ENCODE peak calls at places on chromosome 15, in nine cellular contexts. One of them, this sample, is unnamed.

GRCh38 chr15:39455502-39455991 is 125.3 kb upstream of the THBS1 start:
- DNase-seq in mesendoderm: no peak
- DNase-seq in GM23248: peak
- DNase-seq in Peyer's patch: no peak
- DNase-seq in endodermal cell: no peak
- DNase-seq in neural progenitor cell: no peak
- DNase-seq in tibial nerve: no peak
- DNase-seq in body of pancreas: peak
- DNase-seq in HCT116: no peak
- DNase-seq in this sample: no peak

GRCh38 chr15:94327356-94327936 is 96.1 kb downstream of the MCTP2 start:
- DNase-seq in mesendoderm: peak
- DNase-seq in GM23248: peak
- DNase-seq in Peyer's patch: no peak
- DNase-seq in endodermal cell: no peak
- DNase-seq in neural progenitor cell: peak
- DNase-seq in tibial nerve: no peak
- DNase-seq in body of pancreas: no peak
- DNase-seq in HCT116: peak
- DNase-seq in this sample: no peak

GRCh38 chr15:89472785-89473256 is 23.6 kb downstream of the RHCG start:
- DNase-seq in mesendoderm: peak
- DNase-seq in GM23248: peak
- DNase-seq in Peyer's patch: peak
- DNase-seq in endodermal cell: peak
- DNase-seq in neural progenitor cell: peak
- DNase-seq in tibial nerve: no peak
- DNase-seq in body of pancreas: peak
- DNase-seq in HCT116: peak
- DNase-seq in this sample: peak

GRCh38 chr15:74956648-74957300 is at the start of gene RPP25:
- DNase-seq in mesendoderm: peak
- DNase-seq in GM23248: peak
- DNase-seq in Peyer's patch: peak
- DNase-seq in endodermal cell: peak
- DNase-seq in neural progenitor cell: peak
- DNase-seq in tibial nerve: peak
- DNase-seq in body of pancreas: peak
- DNase-seq in HCT116: peak
- DNase-seq in this sample: no peak

GRCh38 chr15:58495836-58496501 is 64.2 kb downstream of the LIPC start:
- DNase-seq in mesendoderm: peak
- DNase-seq in GM23248: no peak
- DNase-seq in Peyer's patch: no peak
- DNase-seq in endodermal cell: no peak
- DNase-seq in neural progenitor cell: no peak
- DNase-seq in tibial nerve: no peak
- DNase-seq in body of pancreas: no peak
- DNase-seq in HCT116: no peak
- DNase-seq in this sample: no peak

GRCh38 chr15:39786444-39787056 is 3.9 kb upstream of the FSIP1 start:
- DNase-seq in mesendoderm: peak
- DNase-seq in GM23248: peak
- DNase-seq in Peyer's patch: no peak
- DNase-seq in endodermal cell: no peak
- DNase-seq in neural progenitor cell: peak
- DNase-seq in tibial nerve: no peak
- DNase-seq in body of pancreas: no peak
- DNase-seq in HCT116: peak
- DNase-seq in this sample: no peak

GRCh38 chr15:79339588-79340314 is 28.8 kb downstream of the TMED3 start:
- DNase-seq in mesendoderm: peak
- DNase-seq in GM23248: peak
- DNase-seq in Peyer's patch: no peak
- DNase-seq in endodermal cell: peak
- DNase-seq in neural progenitor cell: peak
- DNase-seq in tibial nerve: no peak
- DNase-seq in body of pancreas: no peak
- DNase-seq in HCT116: peak
- DNase-seq in this sample: no peak

GRCh38 chr15:36458406-36458805 is 121.0 kb upstream of the CDIN1 start:
- DNase-seq in mesendoderm: no peak
- DNase-seq in GM23248: no peak
- DNase-seq in Peyer's patch: no peak
- DNase-seq in endodermal cell: no peak
- DNase-seq in neural progenitor cell: no peak
- DNase-seq in tibial nerve: no peak
- DNase-seq in body of pancreas: no peak
- DNase-seq in HCT116: no peak
- DNase-seq in this sample: no peak

GRCh38 chr15:39665629-39666245 is 84.9 kb downstream of the THBS1 start:
- DNase-seq in mesendoderm: no peak
- DNase-seq in GM23248: no peak
- DNase-seq in Peyer's patch: no peak
- DNase-seq in endodermal cell: no peak
- DNase-seq in neural progenitor cell: no peak
- DNase-seq in tibial nerve: no peak
- DNase-seq in body of pancreas: no peak
- DNase-seq in HCT116: no peak
- DNase-seq in this sample: no peak

GRCh38 chr15:31434418-31435255 is 108.0 kb downstream of the KLF13 start:
- DNase-seq in mesendoderm: no peak
- DNase-seq in GM23248: peak
- DNase-seq in Peyer's patch: no peak
- DNase-seq in endodermal cell: no peak
- DNase-seq in neural progenitor cell: no peak
- DNase-seq in tibial nerve: no peak
- DNase-seq in body of pancreas: peak
- DNase-seq in HCT116: no peak
- DNase-seq in this sample: no peak

GRCh38 chr15:63939531-63940130 is 105.9 kb upstream of the HERC1 start:
- DNase-seq in mesendoderm: peak
- DNase-seq in GM23248: peak
- DNase-seq in Peyer's patch: no peak
- DNase-seq in endodermal cell: peak
- DNase-seq in neural progenitor cell: no peak
- DNase-seq in tibial nerve: no peak
- DNase-seq in body of pancreas: peak
- DNase-seq in HCT116: no peak
- DNase-seq in this sample: no peak

GRCh38 chr15:63360170-63360569 is 21.5 kb downstream of the CA12 start:
- DNase-seq in mesendoderm: no peak
- DNase-seq in GM23248: no peak
- DNase-seq in Peyer's patch: no peak
- DNase-seq in endodermal cell: no peak
- DNase-seq in neural progenitor cell: no peak
- DNase-seq in tibial nerve: no peak
- DNase-seq in body of pancreas: no peak
- DNase-seq in HCT116: no peak
- DNase-seq in this sample: no peak

GRCh38 chr15:40346579-40347558 is 4.0 kb upstream of the PHGR1 start:
- DNase-seq in mesendoderm: no peak
- DNase-seq in GM23248: no peak
- DNase-seq in Peyer's patch: peak
- DNase-seq in endodermal cell: no peak
- DNase-seq in neural progenitor cell: no peak
- DNase-seq in tibial nerve: no peak
- DNase-seq in body of pancreas: no peak
- DNase-seq in HCT116: no peak
- DNase-seq in this sample: no peak

GRCh38 chr15:65072617-65073016 is 3.9 kb upstream of the KBTBD13 start:
- DNase-seq in mesendoderm: no peak
- DNase-seq in GM23248: no peak
- DNase-seq in Peyer's patch: no peak
- DNase-seq in endodermal cell: no peak
- DNase-seq in neural progenitor cell: no peak
- DNase-seq in tibial nerve: no peak
- DNase-seq in body of pancreas: no peak
- DNase-seq in HCT116: no peak
- DNase-seq in this sample: no peak

GRCh38 chr15:78565951-78566774 is 843 bp downstream of the CHRNA5 start:
- DNase-seq in mesendoderm: peak
- DNase-seq in GM23248: peak
- DNase-seq in Peyer's patch: no peak
- DNase-seq in endodermal cell: peak
- DNase-seq in neural progenitor cell: peak
- DNase-seq in tibial nerve: no peak
- DNase-seq in body of pancreas: peak
- DNase-seq in HCT116: no peak
- DNase-seq in this sample: no peak

GRCh38 chr15:60221356-60221755 is 176.4 kb downstream of the ANXA2 start:
- DNase-seq in mesendoderm: no peak
- DNase-seq in GM23248: no peak
- DNase-seq in Peyer's patch: no peak
- DNase-seq in endodermal cell: no peak
- DNase-seq in neural progenitor cell: no peak
- DNase-seq in tibial nerve: no peak
- DNase-seq in body of pancreas: no peak
- DNase-seq in HCT116: no peak
- DNase-seq in this sample: no peak
- H3K27ac ChIP-seq in mesendoderm: no peak
- H3K27ac ChIP-seq in GM23248: no peak
- H3K27ac ChIP-seq in Peyer's patch: no peak
- H3K27ac ChIP-seq in endodermal cell: no peak
- H3K27ac ChIP-seq in neural progenitor cell: no peak
- H3K27ac ChIP-seq in tibial nerve: no peak
- H3K27ac ChIP-seq in body of pancreas: no peak
- H3K27ac ChIP-seq in HCT116: no peak
- H3K27ac ChIP-seq in this sample: no peak

GRCh38 chr15:80855206-80855605 is 76.0 kb downstream of the CEMIP start:
- DNase-seq in mesendoderm: no peak
- DNase-seq in GM23248: no peak
- DNase-seq in Peyer's patch: no peak
- DNase-seq in endodermal cell: no peak
- DNase-seq in neural progenitor cell: no peak
- DNase-seq in tibial nerve: no peak
- DNase-seq in body of pancreas: no peak
- DNase-seq in HCT116: no peak
- DNase-seq in this sample: no peak

GRCh38 chr15:80852676-80853075 is 73.5 kb downstream of the CEMIP start:
- DNase-seq in mesendoderm: no peak
- DNase-seq in GM23248: no peak
- DNase-seq in Peyer's patch: no peak
- DNase-seq in endodermal cell: no peak
- DNase-seq in neural progenitor cell: no peak
- DNase-seq in tibial nerve: no peak
- DNase-seq in body of pancreas: no peak
- DNase-seq in HCT116: no peak
- DNase-seq in this sample: no peak

GRCh38 chr15:80854104-80854503 is 74.9 kb downstream of the CEMIP start:
- DNase-seq in mesendoderm: no peak
- DNase-seq in GM23248: no peak
- DNase-seq in Peyer's patch: no peak
- DNase-seq in endodermal cell: no peak
- DNase-seq in neural progenitor cell: no peak
- DNase-seq in tibial nerve: no peak
- DNase-seq in body of pancreas: no peak
- DNase-seq in HCT116: no peak
- DNase-seq in this sample: no peak

GRCh38 chr15:80849308-80849707 is 70.1 kb downstream of the CEMIP start:
- DNase-seq in mesendoderm: no peak
- DNase-seq in GM23248: peak
- DNase-seq in Peyer's patch: no peak
- DNase-seq in endodermal cell: no peak
- DNase-seq in neural progenitor cell: no peak
- DNase-seq in tibial nerve: no peak
- DNase-seq in body of pancreas: no peak
- DNase-seq in HCT116: no peak
- DNase-seq in this sample: no peak

GRCh38 chr15:80850941-80851451 is 71.8 kb downstream of the CEMIP start:
- DNase-seq in mesendoderm: no peak
- DNase-seq in GM23248: peak
- DNase-seq in Peyer's patch: no peak
- DNase-seq in endodermal cell: no peak
- DNase-seq in neural progenitor cell: no peak
- DNase-seq in tibial nerve: no peak
- DNase-seq in body of pancreas: no peak
- DNase-seq in HCT116: peak
- DNase-seq in this sample: no peak
- H3K27ac ChIP-seq in mesendoderm: no peak
- H3K27ac ChIP-seq in GM23248: no peak
- H3K27ac ChIP-seq in Peyer's patch: no peak
- H3K27ac ChIP-seq in endodermal cell: no peak
- H3K27ac ChIP-seq in neural progenitor cell: no peak
- H3K27ac ChIP-seq in tibial nerve: no peak
- H3K27ac ChIP-seq in body of pancreas: no peak
- H3K27ac ChIP-seq in HCT116: peak
- H3K27ac ChIP-seq in this sample: no peak

DNA sequence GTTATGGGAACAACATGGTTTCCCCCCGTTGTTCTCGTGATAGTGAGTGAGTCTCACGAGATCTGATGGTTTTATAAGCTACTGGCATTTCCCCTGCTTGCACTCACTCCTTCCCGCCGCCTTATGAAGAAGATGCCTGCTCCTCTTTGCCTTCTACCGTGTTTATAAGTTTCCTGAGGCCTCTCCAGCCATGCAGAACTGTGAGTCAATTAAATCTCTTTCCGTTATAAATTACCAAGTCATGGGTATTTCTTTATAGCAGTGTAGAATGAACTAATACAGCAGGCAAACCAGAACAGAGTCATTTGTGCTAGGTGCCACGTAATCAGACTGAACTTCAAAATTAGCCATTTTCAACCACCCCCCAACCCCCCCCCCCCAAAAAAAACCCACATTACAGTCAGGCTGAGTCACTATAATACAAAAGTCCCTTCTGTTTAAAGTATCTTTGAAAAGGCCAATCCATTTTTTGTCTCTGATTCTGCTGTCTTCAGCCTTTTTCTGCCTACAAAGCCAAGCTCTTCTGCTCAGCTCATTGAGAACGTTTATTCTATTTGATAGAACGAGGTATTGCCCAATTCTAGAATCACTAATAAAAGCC is 4.1 kb downstream of the OR4F6 start:
- DNase-seq in mesendoderm: no peak
- DNase-seq in GM23248: peak
- DNase-seq in Peyer's patch: no peak
- DNase-seq in endodermal cell: no peak
- DNase-seq in neural progenitor cell: no peak
- DNase-seq in tibial nerve: no peak
- DNase-seq in body of pancreas: no peak
- DNase-seq in HCT116: no peak
- DNase-seq in this sample: no peak
- H3K27ac ChIP-seq in mesendoderm: no peak
- H3K27ac ChIP-seq in GM23248: peak
- H3K27ac ChIP-seq in Peyer's patch: no peak
- H3K27ac ChIP-seq in endodermal cell: no peak
- H3K27ac ChIP-seq in neural progenitor cell: no peak
- H3K27ac ChIP-seq in tibial nerve: peak
- H3K27ac ChIP-seq in body of pancreas: no peak
- H3K27ac ChIP-seq in HCT116: no peak
- H3K27ac ChIP-seq in this sample: no peak

DNA sequence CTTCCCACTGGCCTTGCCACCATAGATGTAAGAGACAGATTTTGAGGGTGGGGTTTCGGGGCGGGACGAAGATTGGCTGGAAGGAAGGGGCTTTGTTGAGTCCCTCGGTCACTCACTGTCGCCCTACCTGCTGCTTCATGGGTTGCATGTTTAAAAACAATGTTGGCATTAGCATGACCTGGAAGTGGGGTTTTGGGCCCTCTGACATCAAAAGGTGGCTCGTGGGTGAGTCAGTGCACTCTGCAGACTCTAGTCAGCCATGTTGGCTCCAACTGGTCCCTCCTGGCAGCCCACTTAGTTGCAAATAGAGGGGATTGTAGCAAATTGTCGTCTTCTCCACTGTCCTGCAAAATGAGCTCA is 140.8 kb downstream of the TJP1 start:
- DNase-seq in mesendoderm: no peak
- DNase-seq in GM23248: no peak
- DNase-seq in Peyer's patch: no peak
- DNase-seq in endodermal cell: no peak
- DNase-seq in neural progenitor cell: no peak
- DNase-seq in tibial nerve: no peak
- DNase-seq in body of pancreas: no peak
- DNase-seq in HCT116: no peak
- DNase-seq in this sample: no peak
- H3K27ac ChIP-seq in mesendoderm: no peak
- H3K27ac ChIP-seq in GM23248: no peak
- H3K27ac ChIP-seq in Peyer's patch: no peak
- H3K27ac ChIP-seq in endodermal cell: no peak
- H3K27ac ChIP-seq in neural progenitor cell: no peak
- H3K27ac ChIP-seq in tibial nerve: no peak
- H3K27ac ChIP-seq in body of pancreas: peak
- H3K27ac ChIP-seq in HCT116: no peak
- H3K27ac ChIP-seq in this sample: no peak